ENCODE peak calls at places on chromosome 12, in nine cellular contexts. Z is epithelial cell of esophagus; V is tibial nerve; I is right lobe of liver; P is activated effector memory CD4-positive, alpha-beta T cell treated with Interleukin-2 at 50 U/mL for 16 hours; N is WTC11; M is astrocyte of the spinal cord; W is AML-193; Q is DMS153. C is an unnamed sample.

GRCh38 chr12:3142386-3142785 is 65.2 kb downstream of the TSPAN9 start:
- DNase-seq in P (no peak), Q (no peak), V (no peak), M (no peak), W (no peak), I (no peak), Z (no peak), N (no peak), C (no peak)

GRCh38 chr12:108667349-108667748 is 33.7 kb upstream of the SELPLG start:
- DNase-seq in I (no peak), W (peak), Q (no peak), N (no peak), V (no peak), Z (no peak), P (no peak), M (no peak), C (no peak)

GRCh38 chr12:45655186-45655585 is 74.3 kb upstream of the ARID2 start:
- DNase-seq in Z (peak), W (peak), M (no peak), I (no peak), Q (peak), N (no peak), V (no peak), P (peak), C (no peak)

GRCh38 chr12:54579696-54580333 is 8.6 kb downstream of the PPP1R1A start:
- DNase-seq in M (peak), V (peak), Z (peak), N (peak), W (peak), P (peak), Q (peak), I (peak), C (peak)

GRCh38 chr12:108589028-108589839 is 8.7 kb downstream of the TMEM119 start:
- DNase-seq in I (no peak), Z (peak), Q (no peak), P (no peak), W (no peak), N (no peak), M (peak), V (no peak), C (no peak)

GRCh38 chr12:26810330-26810729 is 22.7 kb downstream of the ITPR2 start:
- DNase-seq in P (no peak), W (no peak), Z (peak), I (peak), M (peak), N (peak), Q (no peak), V (no peak), C (peak)

GRCh38 chr12:89769483-89769818 is 60.8 kb upstream of the ATP2B1 start:
- DNase-seq in Z (no peak), V (no peak), P (no peak), W (no peak), I (no peak), Q (no peak), N (no peak), M (no peak), C (no peak)

GRCh38 chr12:10027311-10028099 is 3.0 kb upstream of the CLEC9A start:
- DNase-seq in Q (no peak), N (no peak), Z (peak), I (no peak), P (no peak), V (no peak), M (no peak), W (peak), C (no peak)

GRCh38 chr12:20206410-20206809 is 161.9 kb upstream of the PDE3A start:
- DNase-seq in V (no peak), Z (no peak), P (no peak), M (no peak), N (no peak), I (no peak), Q (no peak), W (no peak), C (no peak)

GRCh38 chr12:64687816-64688599 is 71.2 kb downstream of the GNS start:
- DNase-seq in V (no peak), M (peak), Z (no peak), P (no peak), Q (no peak), W (no peak), N (no peak), I (no peak), C (no peak)

GRCh38 chr12:25102402-25102801 is 92.6 kb downstream of the DNAI7 start:
- DNase-seq in M (no peak), V (no peak), I (no peak), N (no peak), W (no peak), Z (no peak), P (no peak), Q (no peak), C (no peak)

GRCh38 chr12:116094475-116094874 is 183.0 kb downstream of the MED13L start:
- DNase-seq in M (no peak), I (no peak), Z (no peak), Q (no peak), W (no peak), N (no peak), V (no peak), P (no peak), C (no peak)

GRCh38 chr12:49767333-49767732 is 26.0 kb downstream of the TMBIM6 start:
- DNase-seq in V (no peak), Z (no peak), I (no peak), Q (no peak), M (no peak), N (no peak), W (no peak), P (no peak), C (no peak)

GRCh38 chr12:88633312-88633711 is 53.0 kb upstream of the KITLG start:
- DNase-seq in V (no peak), Q (no peak), I (no peak), P (no peak), N (no peak), W (no peak), M (peak), Z (no peak), C (no peak)

GRCh38 chr12:107486140-107486892 is 199.3 kb upstream of the PWP1 start:
- DNase-seq in N (no peak), M (no peak), P (no peak), Z (no peak), W (no peak), Q (peak), I (no peak), V (no peak), C (no peak)

GRCh38 chr12:130164931-130165330 is 2.7 kb downstream of the FZD10 start:
- DNase-seq in Z (no peak), V (no peak), I (no peak), P (no peak), Q (no peak), M (no peak), N (no peak), W (no peak), C (no peak)

GRCh38 chr12:113194971-113195391 is 9.5 kb downstream of the RITA1 start:
- DNase-seq in W (no peak), I (no peak), V (no peak), N (no peak), Z (no peak), Q (no peak), M (peak), P (no peak), C (no peak)

GRCh38 chr12:13093850-13094225 is 9.6 kb downstream of the GSG1 start:
- DNase-seq in M (no peak), N (no peak), I (no peak), Q (no peak), Z (no peak), W (no peak), P (no peak), V (no peak), C (no peak)

GRCh38 chr12:105741786-105742566 is 396.8 kb downstream of the NUAK1 start:
- DNase-seq in N (no peak), V (no peak), M (peak), Z (peak), Q (no peak), W (no peak), P (no peak), I (no peak), C (peak)

C was measured in occipital lobe.